ENCODE peak calls at places on chromosomes 7 and 10, in nine cellular contexts. A, F, U, C, R, E, G, K and N are unnamed samples.

GRCh38 chr10:1380075-1380793 is 324.0 kb downstream of the WDR37 start:
- DNase-seq in A (no peak), F (no peak), U (no peak), C (no peak), R (no peak), E (no peak), G (no peak), K (peak), N (no peak)

GRCh38 chr7:102873470-102874165 is 39.2 kb upstream of the LRRC17 start:
- DNase-seq in A (no peak), F (no peak), U (no peak), C (no peak), R (no peak), E (no peak), G (no peak), K (no peak), N (no peak)

GRCh38 chr10:75703191-75703861 is 271.9 kb downstream of the LRMDA start:
- DNase-seq in A (no peak), F (no peak), U (no peak), C (no peak), R (no peak), E (no peak), G (no peak), K (no peak), N (no peak)

GRCh38 chr7:41752615-41753014 is 49.7 kb upstream of the INHBA start:
- DNase-seq in A (no peak), F (no peak), U (no peak), C (no peak), R (no peak), E (no peak), G (no peak), K (no peak), N (no peak)

GRCh38 chr7:140263277-140263676 is 86.5 kb upstream of the KDM7A start:
- DNase-seq in A (no peak), F (peak), U (no peak), C (no peak), R (no peak), E (no peak), G (peak), K (no peak), N (no peak)

GRCh38 chr7:112869111-112869774 is 79.0 kb upstream of the TMEM168 start:
- DNase-seq in A (peak), F (peak), U (peak), C (peak), R (peak), E (no peak), G (peak), K (no peak), N (peak)

GRCh38 chr7:103025341-103025740 is 49.3 kb downstream of the FBXL13 start:
- DNase-seq in A (no peak), F (no peak), U (no peak), C (no peak), R (no peak), E (no peak), G (no peak), K (no peak), N (no peak)

GRCh38 chr7:143042159-143042820 is 9.9 kb upstream of the OR6V1 start:
- DNase-seq in A (no peak), F (no peak), U (no peak), C (no peak), R (no peak), E (no peak), G (no peak), K (no peak), N (no peak)

GRCh38 chr10:100793055-100793454 is 47.7 kb downstream of the PAX2 start:
- DNase-seq in A (no peak), F (no peak), U (no peak), C (no peak), R (no peak), E (no peak), G (no peak), K (no peak), N (no peak)

GRCh38 chr7:44755698-44756627 is 7.3 kb downstream of the ZMIZ2 start:
- DNase-seq in A (no peak), F (no peak), U (no peak), C (no peak), R (no peak), E (no peak), G (no peak), K (peak), N (no peak)

GRCh38 chr7:48680996-48681395 is 243.4 kb upstream of the CDC14C start:
- DNase-seq in A (no peak), F (peak), U (no peak), C (peak), R (no peak), E (no peak), G (no peak), K (no peak), N (no peak)

GRCh38 chr7:137642467-137642866 is 204.3 kb downstream of the DGKI start:
- DNase-seq in A (peak), F (no peak), U (no peak), C (peak), R (peak), E (no peak), G (no peak), K (no peak), N (peak)

GRCh38 chr10:119252470-119253151 is 45.2 kb downstream of the GRK5 start:
- DNase-seq in A (no peak), F (no peak), U (no peak), C (no peak), R (no peak), E (no peak), G (no peak), K (no peak), N (no peak)

GRCh38 chr7:140174217-140174616 is 2.6 kb downstream of the KDM7A start:
- DNase-seq in A (no peak), F (no peak), U (no peak), C (no peak), R (no peak), E (no peak), G (no peak), K (no peak), N (no peak)

GRCh38 chr7:55469271-55469681 is 103.0 kb downstream of the VOPP1 start:
- DNase-seq in A (no peak), F (no peak), U (no peak), C (no peak), R (no peak), E (no peak), G (peak), K (no peak), N (no peak)

GRCh38 chr10:101438881-101439391 is 85.0 kb downstream of the BTRC start:
- DNase-seq in A (no peak), F (peak), U (no peak), C (no peak), R (no peak), E (no peak), G (no peak), K (no peak), N (peak)

GRCh38 chr7:131606346-131607290 is 50.2 kb upstream of the PODXL start:
- DNase-seq in A (peak), F (peak), U (peak), C (no peak), R (no peak), E (no peak), G (no peak), K (no peak), N (peak)

GRCh38 chr10:79112898-79113431 is 44.2 kb downstream of the ZMIZ1 start:
- DNase-seq in A (peak), F (peak), U (no peak), C (no peak), R (peak), E (no peak), G (no peak), K (peak), N (peak)

GRCh38 chr7:69599211-69599878 is 1.1 kb downstream of the AUTS2 start:
- DNase-seq in A (no peak), F (no peak), U (no peak), C (no peak), R (no peak), E (peak), G (no peak), K (no peak), N (no peak)

GRCh38 chr7:150735596-150736358 is 1.4 kb upstream of the GIMAP5 start:
- DNase-seq in A (no peak), F (no peak), U (no peak), C (no peak), R (no peak), E (no peak), G (no peak), K (no peak), N (no peak)

GRCh38 chr10:128186959-128187787 is 61.0 kb upstream of the MKI67 start:
- DNase-seq in A (no peak), F (no peak), U (peak), C (no peak), R (no peak), E (no peak), G (no peak), K (no peak), N (no peak)

GRCh38 chr10:123645016-123645415 is 21.1 kb upstream of the GPR26 start:
- DNase-seq in A (no peak), F (no peak), U (no peak), C (no peak), R (no peak), E (peak), G (no peak), K (no peak), N (no peak)

GRCh38 chr7:124155400-124156022 is 122.6 kb upstream of the TMEM229A start:
- DNase-seq in A (peak), F (peak), U (no peak), C (peak), R (peak), E (no peak), G (no peak), K (no peak), N (peak)

GRCh38 chr7:2931034-2931415 is 86.9 kb upstream of the GNA12 start:
- DNase-seq in A (no peak), F (no peak), U (no peak), C (no peak), R (no peak), E (no peak), G (no peak), K (no peak), N (no peak)

GRCh38 chr10:76558586-76558985 is 1079.0 kb downstream of the KCNMA1 start:
- DNase-seq in A (peak), F (peak), U (no peak), C (peak), R (peak), E (no peak), G (no peak), K (no peak), N (peak)

GRCh38 chr7:13890793-13891192 is 98.7 kb downstream of the ETV1 start:
- DNase-seq in A (no peak), F (no peak), U (no peak), C (no peak), R (no peak), E (no peak), G (no peak), K (no peak), N (no peak)

GRCh38 chr7:84073476-84073875 is 121.1 kb downstream of the SEMA3A start:
- DNase-seq in A (peak), F (no peak), U (no peak), C (no peak), R (peak), E (no peak), G (no peak), K (no peak), N (no peak)

GRCh38 chr10:102644066-102644645 is at the start of gene TRIM8:
- DNase-seq in A (peak), F (no peak), U (peak), C (peak), R (peak), E (no peak), G (peak), K (no peak), N (peak)

GRCh38 chr7:121366852-121367431 is 29.2 kb downstream of the FAM3C start:
- DNase-seq in A (peak), F (peak), U (no peak), C (peak), R (peak), E (no peak), G (peak), K (no peak), N (peak)

GRCh38 chr10:6928531-6929080 is 348.5 kb upstream of the PRKCQ start:
- DNase-seq in A (no peak), F (no peak), U (no peak), C (no peak), R (no peak), E (no peak), G (peak), K (no peak), N (no peak)

GRCh38 chr7:80634505-80634904 is 3.9 kb upstream of the CD36 start:
- DNase-seq in A (peak), F (peak), U (no peak), C (no peak), R (peak), E (no peak), G (no peak), K (no peak), N (peak)